ENCODE peak calls at places on chromosomes 16 and 17, in eight cellular contexts. N is stomach, J is ovary, A is endothelial cell of umbilical vein, V is adrenal gland, O is HepG2, I is sigmoid colon, R is IMR-90. K is an unnamed sample.

GRCh38 chr16:86768231-86768791 is 190.0 kb downstream of the FOXL1 start:
- DNase-seq in V (no peak), O (no peak), N (no peak), J (no peak), R (no peak), I (no peak), A (no peak), K (no peak)

GRCh38 chr16:15518412-15519351 is 84.3 kb downstream of the BMERB1 start:
- DNase-seq in I (peak; percentile 72), R (peak; percentile 76), N (no peak), V (peak; percentile 73), A (peak; percentile 85), J (peak; percentile 63), O (no peak), K (no peak)

GRCh38 chr16:25012525-25012991 is 2.6 kb downstream of the ARHGAP17 start:
- DNase-seq in A (peak; percentile 57), I (no peak), R (peak; percentile 76), V (peak; percentile 47), J (no peak), N (no peak), O (no peak), K (no peak)

GRCh38 chr17:4134756-4135155 is 8.1 kb downstream of the ZZEF1 start:
- DNase-seq in N (no peak), I (no peak), A (no peak), O (no peak), R (no peak), J (no peak), V (no peak), K (no peak)

GRCh38 chr16:51374346-51374745 is 223.3 kb upstream of the SALL1 start:
- DNase-seq in O (no peak), V (no peak), R (peak; percentile 81), J (no peak), I (no peak), A (no peak), N (no peak), K (no peak)

GRCh38 chr16:58733248-58733670 is 857 bp downstream of the GOT2 start:
- DNase-seq in A (no peak), O (peak; percentile 26), R (peak; percentile 5), N (no peak), J (no peak), V (peak; percentile 66), I (no peak), K (no peak)

GRCh38 chr17:75105269-75106080 is 4.3 kb upstream of the ARMC7 start:
- DNase-seq in A (peak; percentile 95), O (peak; percentile 55), V (peak; percentile 73), N (peak; percentile 85), J (no peak), I (no peak), R (peak; percentile 40), K (no peak)

GRCh38 chr16:27258241-27258734 is 10.3 kb downstream of the NSMCE1 start:
- DNase-seq in I (no peak), O (peak; percentile 84), V (no peak), A (peak; percentile 77), J (no peak), N (no peak), R (peak; percentile 73), K (no peak)

GRCh38 chr16:4264546-4264945 is 8.3 kb downstream of the TFAP4 start:
- DNase-seq in N (no peak), O (no peak), R (no peak), V (peak; percentile 23), A (no peak), J (peak; percentile 46), I (no peak), K (no peak)

DNA sequence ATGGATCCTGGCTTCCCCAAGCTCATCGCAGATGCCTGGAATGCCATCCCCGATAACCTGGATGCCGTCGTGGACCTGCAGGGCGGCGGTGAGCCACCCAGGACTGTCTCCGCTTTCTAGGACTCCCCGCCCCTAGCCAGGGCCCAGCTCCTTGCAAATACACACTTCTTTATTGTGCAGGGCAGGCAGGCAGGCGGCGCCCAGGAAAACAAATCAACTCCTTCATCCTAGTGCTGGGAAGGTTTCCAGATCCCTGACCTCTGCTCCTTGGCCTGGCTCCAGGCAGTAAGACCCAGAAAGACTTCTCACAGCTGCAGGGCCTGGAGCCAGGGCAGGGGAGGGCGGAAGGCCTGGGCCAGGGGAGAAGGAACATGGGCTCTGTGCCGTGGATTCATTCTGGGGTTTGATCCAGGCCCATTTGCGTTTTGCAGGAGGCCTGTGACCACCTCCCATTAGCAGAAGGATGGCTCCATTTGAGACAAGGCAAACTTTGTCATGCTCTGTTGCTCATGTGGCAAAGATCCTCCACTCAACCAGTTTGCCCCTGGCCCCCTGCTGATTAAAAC is 6.0 kb upstream of the LPCAT2 start:
- DNase-seq in J (peak; percentile 97), I (peak; percentile 95), R (peak; percentile 93), V (peak; percentile 94), N (peak; percentile 97), O (peak; percentile 79), A (peak; percentile 76), K (peak; percentile 97)
- H3K27ac ChIP-seq in J (no peak overlapping the region), I (peak overlapping the region; percentile 53), R (peak overlapping the region; percentile 44), V (peak overlapping the region; percentile 58), N (peak overlapping the region; percentile 52), O (no peak overlapping the region), A (peak overlapping the region; percentile 95), K (peak overlapping the region; percentile 65)

DNA sequence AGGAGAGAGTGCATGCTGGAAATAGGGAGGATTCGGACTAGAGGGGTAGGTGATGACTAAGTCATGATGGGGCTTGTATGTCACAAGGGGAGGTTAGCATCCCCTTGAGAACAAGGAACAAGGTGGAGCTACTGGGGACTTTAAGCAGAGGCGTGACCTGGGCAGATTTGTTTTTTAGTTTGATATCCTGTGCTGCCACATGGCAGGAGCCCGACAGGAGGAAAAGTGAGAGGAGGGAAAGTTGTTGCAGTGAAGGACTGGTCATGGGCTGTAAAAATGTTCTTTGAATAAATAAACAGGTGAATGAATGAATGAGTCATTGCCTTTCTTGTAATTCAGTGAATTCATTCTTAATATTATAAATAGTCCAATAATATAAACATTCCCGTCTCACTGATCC is 365.1 kb upstream of the CDH5 start:
- DNase-seq in A (no peak), N (no peak), I (no peak), R (peak; percentile 65), O (no peak), J (no peak), V (no peak), K (no peak)
- TF ChIP-seq POLR2A in A (no peak), N (no peak), I (no peak), R (no peak), O (no peak), J (no peak), V (no peak), K (no peak)

GRCh38 chr17:59193463-59193862 is 16.4 kb upstream of the SMG8 start:
- DNase-seq in R (no peak), N (no peak), A (no peak), I (no peak), J (no peak), V (no peak), O (no peak), K (no peak)
- H3K27ac ChIP-seq in R (no peak overlapping the region), N (no peak overlapping the region), A (no peak overlapping the region), I (no peak overlapping the region), J (no peak overlapping the region), V (no peak overlapping the region), O (no peak overlapping the region), K (no peak overlapping the region)

GRCh38 chr17:63106050-63106449 is 140.0 kb downstream of the TANC2 start:
- DNase-seq in R (no peak), N (no peak), J (no peak), V (no peak), I (no peak), A (no peak), O (no peak), K (no peak)
- TF ChIP-seq POLR2A in R (no peak), N (no peak), J (no peak), V (no peak), I (no peak), A (no peak), O (no peak), K (no peak)

GRCh38 chr16:83002351-83003334 is 375.9 kb downstream of the CDH13 start:
- DNase-seq in V (peak; percentile 32), J (no peak), R (peak; percentile 54), A (peak; percentile 88), O (no peak), I (no peak), N (no peak), K (no peak)
- H3K27ac ChIP-seq in V (no peak overlapping the region), J (no peak overlapping the region), R (peak overlapping the region; percentile 17), A (peak overlapping the region; percentile 73), O (no peak overlapping the region), I (no peak overlapping the region), N (no peak overlapping the region), K (no peak overlapping the region)

GRCh38 chr16:505479-506245 is 21.9 kb upstream of the CAPN15 start:
- DNase-seq in O (no peak), I (no peak), A (no peak), R (no peak), N (no peak), J (no peak), V (no peak), K (no peak)
- TF ChIP-seq POLR2A in O (no peak), I (no peak), A (no peak), R (no peak), N (no peak), J (no peak), V (no peak), K (no peak)

DNA sequence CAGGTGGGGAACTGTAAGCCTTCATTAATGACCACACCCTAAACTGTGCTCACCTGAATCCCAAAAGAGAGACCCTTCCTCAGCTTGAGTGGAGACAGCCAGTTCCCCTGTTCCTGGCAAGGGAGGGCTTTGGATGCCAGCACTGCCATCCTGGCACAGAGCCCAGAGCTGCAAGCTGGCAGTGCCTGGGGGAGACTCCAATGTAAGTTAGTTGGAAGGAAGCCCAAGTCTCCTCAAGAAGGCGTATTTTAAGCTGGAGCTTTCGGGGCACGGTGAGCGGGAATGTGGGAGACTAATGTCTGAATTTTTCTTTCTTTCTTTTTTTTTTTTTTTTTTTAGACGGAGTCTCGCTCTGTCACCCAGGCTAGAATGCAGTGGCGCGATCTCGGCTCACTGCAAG is 4.7 kb downstream of the CDC42EP4 start:
- DNase-seq in N (peak; percentile 78), V (peak; percentile 56), R (no peak), O (no peak), J (no peak), I (peak; percentile 87), A (no peak), K (no peak)
- H3K27ac ChIP-seq in N (peak overlapping the region; percentile 99), V (peak overlapping the region; percentile 96), R (peak overlapping the region; percentile 52), O (no peak overlapping the region), J (no peak overlapping the region), I (peak overlapping the region; percentile 100), A (no peak overlapping the region), K (peak overlapping the region; percentile 99)

K was measured in tibial nerve.